ENCODE peak calls at places on chromosomes 2 and 18, in six cellular contexts. Y, X, L, I, B and A are unnamed samples.

GRCh38 chr18:24190590-24190989 is 51.7 kb downstream of the CABYR start:
- DNase-seq in Y (no peak), X (no peak), L (no peak), I (no peak), B (no peak), A (no peak)

GRCh38 chr18:11751305-11752115 is 62.4 kb downstream of the GNAL start:
- DNase-seq in Y (no peak), X (no peak), L (no peak), I (no peak), B (no peak), A (no peak)

GRCh38 chr18:54845788-54846187 is 17.5 kb downstream of the RAB27B start:
- DNase-seq in Y (no peak), X (no peak), L (peak; percentile 59), I (peak; percentile 44), B (peak; percentile 41), A (peak; percentile 38)

GRCh38 chr2:232438951-232439757 is 16.8 kb upstream of the ALPI start:
- DNase-seq in Y (peak; percentile 33), X (no peak), L (peak; percentile 54), I (no peak), B (peak; percentile 27), A (no peak)

GRCh38 chr18:9802774-9803697 is 82.7 kb upstream of the TXNDC2 start:
- DNase-seq in Y (no peak), X (no peak), L (no peak), I (no peak), B (peak; percentile 50), A (peak; percentile 48)

GRCh38 chr2:218368621-218369153 is 12.0 kb downstream of the CATIP start:
- DNase-seq in Y (no peak), X (no peak), L (peak; percentile 43), I (peak; percentile 12), B (peak; percentile 9), A (peak; percentile 54)

GRCh38 chr18:36769611-36770314 is 59.0 kb downstream of the TPGS2 start:
- DNase-seq in Y (peak; percentile 39), X (no peak), L (no peak), I (no peak), B (peak; percentile 11), A (no peak)

GRCh38 chr2:225668606-225669266 is 269.2 kb downstream of the NYAP2 start:
- DNase-seq in Y (peak; percentile 59), X (no peak), L (peak; percentile 83), I (peak; percentile 72), B (peak; percentile 88), A (peak; percentile 62)

GRCh38 chr18:45993441-45993840 is 26.3 kb upstream of the EPG5 start:
- DNase-seq in Y (no peak), X (no peak), L (peak; percentile 94), I (peak; percentile 87), B (peak; percentile 94), A (peak; percentile 89)

GRCh38 chr2:37457401-37457901 is 113.0 kb downstream of the QPCT start:
- DNase-seq in Y (no peak), X (no peak), L (peak; percentile 47), I (peak; percentile 65), B (peak; percentile 49), A (peak; percentile 88)

GRCh38 chr2:235492850-235493344 is 946 bp upstream of the AGAP1 start:
- DNase-seq in Y (no peak), X (no peak), L (peak; percentile 36), I (no peak), B (no peak), A (no peak)

GRCh38 chr2:79511320-79511951 is 1.4 kb upstream of the CTNNA2 start:
- DNase-seq in Y (peak; percentile 8), X (no peak), L (peak; percentile 10), I (no peak), B (peak; percentile 45), A (peak; percentile 62)

GRCh38 chr2:52897511-52898085 is 870.0 kb upstream of the CHAC2 start:
- DNase-seq in Y (no peak), X (no peak), L (no peak), I (no peak), B (no peak), A (no peak)

GRCh38 chr18:10242922-10243680 is 211.3 kb upstream of the APCDD1 start:
- DNase-seq in Y (no peak), X (no peak), L (no peak), I (no peak), B (no peak), A (no peak)

GRCh38 chr2:27263287-27264252 is 723 bp upstream of the SLC30A3 start:
- DNase-seq in Y (no peak), X (no peak), L (no peak), I (no peak), B (no peak), A (no peak)

GRCh38 chr18:49368876-49369440 is 91.5 kb downstream of the DYM start:
- DNase-seq in Y (no peak), X (no peak), L (no peak), I (no peak), B (no peak), A (peak; percentile 14)

GRCh38 chr2:68734688-68735525 is at the start of gene ARHGAP25:
- DNase-seq in Y (peak; percentile 83), X (peak; percentile 45), L (no peak), I (no peak), B (no peak), A (no peak)

GRCh38 chr2:168231609-168232241 is 15.7 kb downstream of the STK39 start:
- DNase-seq in Y (no peak), X (no peak), L (no peak), I (no peak), B (no peak), A (no peak)

GRCh38 chr18:57004366-57005121 is 142.3 kb upstream of the BOD1L2 start:
- DNase-seq in Y (peak; percentile 72), X (no peak), L (peak; percentile 62), I (peak; percentile 51), B (peak; percentile 70), A (peak; percentile 60)

GRCh38 chr2:109342890-109343289 is 213.9 kb downstream of the SH3RF3 start:
- DNase-seq in Y (no peak), X (no peak), L (no peak), I (no peak), B (no peak), A (no peak)

GRCh38 chr2:180656455-180656847 is 324.0 kb upstream of the UBE2E3 start:
- DNase-seq in Y (no peak), X (no peak), L (peak; percentile 83), I (peak; percentile 81), B (peak; percentile 79), A (no peak)

GRCh38 chr2:11579867-11580659 is 46.2 kb downstream of the GREB1 start:
- DNase-seq in Y (no peak), X (no peak), L (no peak), I (no peak), B (no peak), A (no peak)

GRCh38 chr18:68428026-68428425 is 286.9 kb downstream of the TMX3 start:
- DNase-seq in Y (no peak), X (no peak), L (peak; percentile 93), I (peak; percentile 80), B (peak; percentile 85), A (peak; percentile 95)

GRCh38 chr2:196453613-196454047 is 185.9 kb upstream of the CCDC150 start:
- DNase-seq in Y (peak; percentile 84), X (no peak), L (peak; percentile 65), I (peak; percentile 32), B (peak; percentile 84), A (peak; percentile 74)

GRCh38 chr2:148124271-148124670 is 103.4 kb downstream of the MBD5 start:
- DNase-seq in Y (no peak), X (no peak), L (no peak), I (peak; percentile 7), B (no peak), A (peak; percentile 52)

GRCh38 chr18:11224166-11224565 is 74.8 kb upstream of the PIEZO2 start:
- DNase-seq in Y (no peak), X (no peak), L (peak; percentile 4), I (no peak), B (no peak), A (no peak)

GRCh38 chr2:158457092-158457825 is 507 bp downstream of the PKP4 start:
- DNase-seq in Y (peak; percentile 69), X (peak; percentile 56), L (peak; percentile 83), I (peak; percentile 48), B (peak; percentile 60), A (peak; percentile 64)

GRCh38 chr2:3257166-3257565 is 120.5 kb downstream of the EIPR1 start:
- DNase-seq in Y (no peak), X (no peak), L (peak; percentile 36), I (no peak), B (no peak), A (no peak)

GRCh38 chr18:73980289-73980979 is 167.2 kb downstream of the FBXO15 start:
- DNase-seq in Y (no peak), X (no peak), L (peak; percentile 20), I (no peak), B (peak; percentile 42), A (no peak)
- TF ChIP-seq CTCF in Y (no peak), X (no peak), L (peak; percentile 35), I (peak; percentile 70), B (peak; percentile 46), A (peak; percentile 20)

DNA sequence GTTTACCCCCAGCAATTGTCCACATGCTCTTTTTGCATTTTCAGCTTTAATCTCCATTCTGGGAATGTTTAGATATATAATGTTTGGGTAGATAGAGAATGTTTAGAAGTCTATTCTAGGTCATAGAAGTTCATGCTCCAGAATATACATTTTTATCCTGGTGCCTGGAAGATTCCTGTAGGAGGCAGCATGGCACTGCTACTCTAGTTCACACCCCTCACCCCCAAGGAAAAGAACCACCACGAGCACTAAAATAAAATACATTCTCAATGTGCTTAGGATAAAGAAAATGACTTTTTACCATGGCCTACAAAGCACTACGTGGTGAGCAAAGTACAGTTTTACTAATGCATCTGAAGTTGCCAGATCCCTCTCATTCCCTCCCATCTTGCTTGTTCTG is 53.8 kb downstream of the MYO1B start:
- DNase-seq in Y (no peak), X (no peak), L (peak; percentile 58), I (no peak), B (peak; percentile 48), A (no peak)
- TF ChIP-seq CTCF in Y (no peak), X (no peak), L (peak; percentile 24), I (peak; percentile 70), B (peak; percentile 38), A (peak; percentile 42)

GRCh38 chr2:58871469-58872142 is 630.5 kb upstream of the FANCL start:
- DNase-seq in Y (peak; percentile 9), X (no peak), L (no peak), I (no peak), B (no peak), A (no peak)
- TF ChIP-seq CTCF in Y (peak; percentile 20), X (no peak), L (no peak), I (peak; percentile 63), B (no peak), A (no peak)

GRCh38 chr2:112031916-112032582 is 23.0 kb upstream of the TMEM87B start:
- DNase-seq in Y (peak; percentile 18), X (no peak), L (peak; percentile 77), I (no peak), B (no peak), A (peak; percentile 41)

GRCh38 chr2:112033600-112033999 is 21.5 kb upstream of the TMEM87B start:
- DNase-seq in Y (no peak), X (no peak), L (peak; percentile 46), I (no peak), B (peak; percentile 65), A (peak; percentile 68)

GRCh38 chr2:112031473-112031872 is 23.6 kb upstream of the TMEM87B start:
- DNase-seq in Y (no peak), X (no peak), L (peak; percentile 60), I (no peak), B (no peak), A (peak; percentile 29)

GRCh38 chr2:112034924-112035323 is 20.1 kb upstream of the TMEM87B start:
- DNase-seq in Y (no peak), X (no peak), L (no peak), I (no peak), B (no peak), A (no peak)

GRCh38 chr2:112032615-112033457 is 22.2 kb upstream of the TMEM87B start:
- DNase-seq in Y (no peak), X (no peak), L (peak; percentile 66), I (peak; percentile 43), B (peak; percentile 81), A (peak; percentile 74)
- TF ChIP-seq CTCF in Y (no peak), X (no peak), L (no peak), I (peak; percentile 33), B (peak; percentile 18), A (peak; percentile 12)